ENCODE peak calls at places on chromosome 2, in seven cellular contexts. One of them, this sample, is unnamed.

GRCh38 chr2:10412380-10412779 is 35.7 kb downstream of the ODC1 start:
- DNase-seq in endothelial cell: peak; percentile 35
- DNase-seq in ecto neural progenitor cell: no peak
- DNase-seq in NCI-H345: no peak
- DNase-seq in HEK293T: peak; percentile 65
- DNase-seq in GM12865: peak; percentile 73
- DNase-seq in activated T-cell treated with anti-CD3 and anti-CD28 coated beads, Interleukin-2, amount 50 U/mL, for 72 hours: peak; percentile 58
- DNase-seq in this sample: no peak

GRCh38 chr2:140580799-140581198 is 1550.0 kb downstream of the LRP1B start:
- DNase-seq in endothelial cell: no peak
- DNase-seq in ecto neural progenitor cell: no peak
- DNase-seq in NCI-H345: no peak
- DNase-seq in HEK293T: peak; percentile 27
- DNase-seq in GM12865: no peak
- DNase-seq in activated T-cell treated with anti-CD3 and anti-CD28 coated beads, Interleukin-2, amount 50 U/mL, for 72 hours: no peak
- DNase-seq in this sample: no peak

GRCh38 chr2:241219030-241219382 is 30.5 kb downstream of the ANO7 start:
- DNase-seq in endothelial cell: no peak
- DNase-seq in ecto neural progenitor cell: no peak
- DNase-seq in NCI-H345: no peak
- DNase-seq in HEK293T: no peak
- DNase-seq in GM12865: no peak
- DNase-seq in activated T-cell treated with anti-CD3 and anti-CD28 coated beads, Interleukin-2, amount 50 U/mL, for 72 hours: no peak
- DNase-seq in this sample: no peak

GRCh38 chr2:88607416-88607815 is 19.8 kb downstream of the EIF2AK3 start:
- DNase-seq in endothelial cell: no peak
- DNase-seq in ecto neural progenitor cell: no peak
- DNase-seq in NCI-H345: no peak
- DNase-seq in HEK293T: no peak
- DNase-seq in GM12865: no peak
- DNase-seq in activated T-cell treated with anti-CD3 and anti-CD28 coated beads, Interleukin-2, amount 50 U/mL, for 72 hours: no peak
- DNase-seq in this sample: no peak

GRCh38 chr2:63614983-63615945 is 26.5 kb downstream of the MDH1 start:
- DNase-seq in endothelial cell: no peak
- DNase-seq in ecto neural progenitor cell: peak; percentile 55
- DNase-seq in NCI-H345: no peak
- DNase-seq in HEK293T: no peak
- DNase-seq in GM12865: no peak
- DNase-seq in activated T-cell treated with anti-CD3 and anti-CD28 coated beads, Interleukin-2, amount 50 U/mL, for 72 hours: no peak
- DNase-seq in this sample: no peak

GRCh38 chr2:108583903-108584520 is 49.7 kb downstream of the LIMS1 start:
- DNase-seq in endothelial cell: peak; percentile 56
- DNase-seq in ecto neural progenitor cell: no peak
- DNase-seq in NCI-H345: peak; percentile 79
- DNase-seq in HEK293T: peak; percentile 72
- DNase-seq in GM12865: peak; percentile 83
- DNase-seq in activated T-cell treated with anti-CD3 and anti-CD28 coated beads, Interleukin-2, amount 50 U/mL, for 72 hours: peak; percentile 68
- DNase-seq in this sample: no peak

GRCh38 chr2:120379916-120380893 is 34.3 kb downstream of the INHBB start:
- DNase-seq in endothelial cell: no peak
- DNase-seq in ecto neural progenitor cell: no peak
- DNase-seq in NCI-H345: peak; percentile 96
- DNase-seq in HEK293T: no peak
- DNase-seq in GM12865: no peak
- DNase-seq in activated T-cell treated with anti-CD3 and anti-CD28 coated beads, Interleukin-2, amount 50 U/mL, for 72 hours: no peak
- DNase-seq in this sample: no peak

GRCh38 chr2:42371621-42372473 is 10.8 kb upstream of the COX7A2L start:
- DNase-seq in endothelial cell: no peak
- DNase-seq in ecto neural progenitor cell: no peak
- DNase-seq in NCI-H345: no peak
- DNase-seq in HEK293T: no peak
- DNase-seq in GM12865: no peak
- DNase-seq in activated T-cell treated with anti-CD3 and anti-CD28 coated beads, Interleukin-2, amount 50 U/mL, for 72 hours: no peak
- DNase-seq in this sample: no peak

GRCh38 chr2:220654322-220654721 is 917.8 kb downstream of the EPHA4 start:
- DNase-seq in endothelial cell: no peak
- DNase-seq in ecto neural progenitor cell: no peak
- DNase-seq in NCI-H345: no peak
- DNase-seq in HEK293T: no peak
- DNase-seq in GM12865: no peak
- DNase-seq in activated T-cell treated with anti-CD3 and anti-CD28 coated beads, Interleukin-2, amount 50 U/mL, for 72 hours: no peak
- DNase-seq in this sample: no peak

GRCh38 chr2:176281267-176281666 is 12.0 kb downstream of the MTX2 start:
- DNase-seq in endothelial cell: no peak
- DNase-seq in ecto neural progenitor cell: no peak
- DNase-seq in NCI-H345: no peak
- DNase-seq in HEK293T: no peak
- DNase-seq in GM12865: no peak
- DNase-seq in activated T-cell treated with anti-CD3 and anti-CD28 coated beads, Interleukin-2, amount 50 U/mL, for 72 hours: no peak
- DNase-seq in this sample: no peak

GRCh38 chr2:74379851-74380789 is at the start of gene DCTN1:
- DNase-seq in endothelial cell: peak; percentile 37
- DNase-seq in ecto neural progenitor cell: peak; percentile 71
- DNase-seq in NCI-H345: peak; percentile 17
- DNase-seq in HEK293T: peak; percentile 57
- DNase-seq in GM12865: peak; percentile 38
- DNase-seq in activated T-cell treated with anti-CD3 and anti-CD28 coated beads, Interleukin-2, amount 50 U/mL, for 72 hours: peak; percentile 13
- DNase-seq in this sample: no peak

GRCh38 chr2:55901322-55901721 is 22.3 kb downstream of the EFEMP1 start:
- DNase-seq in endothelial cell: no peak
- DNase-seq in ecto neural progenitor cell: no peak
- DNase-seq in NCI-H345: no peak
- DNase-seq in HEK293T: no peak
- DNase-seq in GM12865: no peak
- DNase-seq in activated T-cell treated with anti-CD3 and anti-CD28 coated beads, Interleukin-2, amount 50 U/mL, for 72 hours: no peak
- DNase-seq in this sample: no peak

GRCh38 chr2:190683802-190684201 is 34.9 kb downstream of the NAB1 start:
- DNase-seq in endothelial cell: no peak
- DNase-seq in ecto neural progenitor cell: no peak
- DNase-seq in NCI-H345: no peak
- DNase-seq in HEK293T: no peak
- DNase-seq in GM12865: no peak
- DNase-seq in activated T-cell treated with anti-CD3 and anti-CD28 coated beads, Interleukin-2, amount 50 U/mL, for 72 hours: no peak
- DNase-seq in this sample: no peak

GRCh38 chr2:84857566-84857965 is 23.3 kb downstream of the TRABD2A start:
- DNase-seq in endothelial cell: no peak
- DNase-seq in ecto neural progenitor cell: no peak
- DNase-seq in NCI-H345: no peak
- DNase-seq in HEK293T: no peak
- DNase-seq in GM12865: no peak
- DNase-seq in activated T-cell treated with anti-CD3 and anti-CD28 coated beads, Interleukin-2, amount 50 U/mL, for 72 hours: no peak
- DNase-seq in this sample: no peak

This sample was measured in type B pancreatic cell.